ENCODE peak calls at places on chromosomes 3 and 15, in seven cellular contexts. One of them, this sample, is unnamed.

GRCh38 chr3:136142592-136142991 is 53.5 kb downstream of the MSL2 start:
- DNase-seq in left cardiac atrium: no peak
- DNase-seq in T-helper 2 cell: no peak
- DNase-seq in amniotic stem cell: peak
- DNase-seq in epithelial cell of prostate: peak
- DNase-seq in activated CD8-positive, alpha-beta memory T cell treated with anti-CD3 and anti-CD28 coated beads for 24 hours: no peak
- DNase-seq in GM12891: no peak
- DNase-seq in this sample: no peak

GRCh38 chr3:154023148-154023547 is 98.0 kb upstream of the ARHGEF26 start:
- DNase-seq in left cardiac atrium: no peak
- DNase-seq in T-helper 2 cell: no peak
- DNase-seq in amniotic stem cell: no peak
- DNase-seq in activated CD8-positive, alpha-beta memory T cell treated with anti-CD3 and anti-CD28 coated beads for 24 hours: no peak
- DNase-seq in epithelial cell of prostate: peak
- DNase-seq in GM12891: no peak
- DNase-seq in this sample: no peak

GRCh38 chr3:183085634-183086390 is 13.5 kb downstream of the MCCC1 start:
- DNase-seq in GM12891: no peak
- DNase-seq in amniotic stem cell: no peak
- DNase-seq in left cardiac atrium: no peak
- DNase-seq in epithelial cell of prostate: no peak
- DNase-seq in T-helper 2 cell: no peak
- DNase-seq in activated CD8-positive, alpha-beta memory T cell treated with anti-CD3 and anti-CD28 coated beads for 24 hours: no peak
- DNase-seq in this sample: no peak

GRCh38 chr3:43290961-43291360 is 4.6 kb downstream of the SNRK start:
- DNase-seq in amniotic stem cell: no peak
- DNase-seq in activated CD8-positive, alpha-beta memory T cell treated with anti-CD3 and anti-CD28 coated beads for 24 hours: no peak
- DNase-seq in epithelial cell of prostate: no peak
- DNase-seq in T-helper 2 cell: no peak
- DNase-seq in left cardiac atrium: no peak
- DNase-seq in GM12891: no peak
- DNase-seq in this sample: no peak

GRCh38 chr15:66167854-66168253 is 85.7 kb downstream of the MEGF11 start:
- DNase-seq in GM12891: no peak
- DNase-seq in activated CD8-positive, alpha-beta memory T cell treated with anti-CD3 and anti-CD28 coated beads for 24 hours: no peak
- DNase-seq in epithelial cell of prostate: no peak
- DNase-seq in T-helper 2 cell: no peak
- DNase-seq in left cardiac atrium: no peak
- DNase-seq in amniotic stem cell: no peak
- DNase-seq in this sample: no peak

GRCh38 chr3:41148446-41148845 is 50.9 kb upstream of the CTNNB1 start:
- DNase-seq in left cardiac atrium: no peak
- DNase-seq in T-helper 2 cell: no peak
- DNase-seq in activated CD8-positive, alpha-beta memory T cell treated with anti-CD3 and anti-CD28 coated beads for 24 hours: no peak
- DNase-seq in amniotic stem cell: no peak
- DNase-seq in epithelial cell of prostate: no peak
- DNase-seq in GM12891: no peak
- DNase-seq in this sample: no peak

GRCh38 chr3:67433109-67433508 is 221.3 kb downstream of the SUCLG2 start:
- DNase-seq in amniotic stem cell: no peak
- DNase-seq in T-helper 2 cell: no peak
- DNase-seq in left cardiac atrium: no peak
- DNase-seq in activated CD8-positive, alpha-beta memory T cell treated with anti-CD3 and anti-CD28 coated beads for 24 hours: no peak
- DNase-seq in GM12891: no peak
- DNase-seq in epithelial cell of prostate: no peak
- DNase-seq in this sample: no peak

GRCh38 chr15:95919460-95919859 is 411.0 kb upstream of the NR2F2 start:
- DNase-seq in left cardiac atrium: no peak
- DNase-seq in epithelial cell of prostate: no peak
- DNase-seq in T-helper 2 cell: no peak
- DNase-seq in GM12891: no peak
- DNase-seq in amniotic stem cell: no peak
- DNase-seq in activated CD8-positive, alpha-beta memory T cell treated with anti-CD3 and anti-CD28 coated beads for 24 hours: no peak
- DNase-seq in this sample: no peak

GRCh38 chr3:111572061-111572460 is 23.1 kb downstream of the ZBED2 start:
- DNase-seq in left cardiac atrium: no peak
- DNase-seq in activated CD8-positive, alpha-beta memory T cell treated with anti-CD3 and anti-CD28 coated beads for 24 hours: no peak
- DNase-seq in amniotic stem cell: no peak
- DNase-seq in GM12891: no peak
- DNase-seq in epithelial cell of prostate: no peak
- DNase-seq in T-helper 2 cell: no peak
- DNase-seq in this sample: no peak

GRCh38 chr3:143998266-143998665 is 26.6 kb downstream of the DIPK2A start:
- DNase-seq in epithelial cell of prostate: no peak
- DNase-seq in amniotic stem cell: no peak
- DNase-seq in GM12891: no peak
- DNase-seq in left cardiac atrium: no peak
- DNase-seq in T-helper 2 cell: no peak
- DNase-seq in activated CD8-positive, alpha-beta memory T cell treated with anti-CD3 and anti-CD28 coated beads for 24 hours: no peak
- DNase-seq in this sample: no peak

GRCh38 chr3:184656991-184657669 is 54.7 kb downstream of the MAGEF1 start:
- DNase-seq in GM12891: peak
- DNase-seq in left cardiac atrium: no peak
- DNase-seq in epithelial cell of prostate: peak
- DNase-seq in activated CD8-positive, alpha-beta memory T cell treated with anti-CD3 and anti-CD28 coated beads for 24 hours: no peak
- DNase-seq in T-helper 2 cell: no peak
- DNase-seq in amniotic stem cell: no peak
- DNase-seq in this sample: no peak

GRCh38 chr3:79154861-79155260 is 612.9 kb downstream of the ROBO1 start:
- DNase-seq in T-helper 2 cell: no peak
- DNase-seq in amniotic stem cell: no peak
- DNase-seq in epithelial cell of prostate: no peak
- DNase-seq in GM12891: no peak
- DNase-seq in activated CD8-positive, alpha-beta memory T cell treated with anti-CD3 and anti-CD28 coated beads for 24 hours: no peak
- DNase-seq in left cardiac atrium: no peak
- DNase-seq in this sample: no peak

GRCh38 chr15:68679161-68679560 is 100.4 kb downstream of the CORO2B start:
- DNase-seq in left cardiac atrium: no peak
- DNase-seq in amniotic stem cell: no peak
- DNase-seq in epithelial cell of prostate: no peak
- DNase-seq in T-helper 2 cell: no peak
- DNase-seq in activated CD8-positive, alpha-beta memory T cell treated with anti-CD3 and anti-CD28 coated beads for 24 hours: no peak
- DNase-seq in GM12891: no peak
- DNase-seq in this sample: no peak

GRCh38 chr15:84658080-84658787 is at the start of gene NMB:
- DNase-seq in activated CD8-positive, alpha-beta memory T cell treated with anti-CD3 and anti-CD28 coated beads for 24 hours: peak
- DNase-seq in epithelial cell of prostate: no peak
- DNase-seq in left cardiac atrium: peak
- DNase-seq in T-helper 2 cell: peak
- DNase-seq in amniotic stem cell: peak
- DNase-seq in GM12891: peak
- DNase-seq in this sample: peak

GRCh38 chr3:192929755-192930491 is 12.3 kb upstream of the MB21D2 start:
- DNase-seq in activated CD8-positive, alpha-beta memory T cell treated with anti-CD3 and anti-CD28 coated beads for 24 hours: no peak
- DNase-seq in amniotic stem cell: no peak
- DNase-seq in GM12891: no peak
- DNase-seq in left cardiac atrium: no peak
- DNase-seq in T-helper 2 cell: no peak
- DNase-seq in epithelial cell of prostate: no peak
- DNase-seq in this sample: no peak

GRCh38 chr3:61940241-61940640 is 378.9 kb downstream of the PTPRG start:
- DNase-seq in amniotic stem cell: no peak
- DNase-seq in T-helper 2 cell: no peak
- DNase-seq in GM12891: no peak
- DNase-seq in epithelial cell of prostate: no peak
- DNase-seq in left cardiac atrium: no peak
- DNase-seq in activated CD8-positive, alpha-beta memory T cell treated with anti-CD3 and anti-CD28 coated beads for 24 hours: no peak
- DNase-seq in this sample: no peak

GRCh38 chr3:37074178-37074577 is 80.9 kb downstream of the MLH1 start:
- DNase-seq in left cardiac atrium: no peak
- DNase-seq in GM12891: no peak
- DNase-seq in amniotic stem cell: peak
- DNase-seq in activated CD8-positive, alpha-beta memory T cell treated with anti-CD3 and anti-CD28 coated beads for 24 hours: no peak
- DNase-seq in epithelial cell of prostate: no peak
- DNase-seq in T-helper 2 cell: no peak
- DNase-seq in this sample: no peak

GRCh38 chr3:129254536-129255230 is 5.3 kb downstream of the COPG1 start:
- DNase-seq in amniotic stem cell: no peak
- DNase-seq in T-helper 2 cell: no peak
- DNase-seq in GM12891: no peak
- DNase-seq in left cardiac atrium: no peak
- DNase-seq in epithelial cell of prostate: no peak
- DNase-seq in activated CD8-positive, alpha-beta memory T cell treated with anti-CD3 and anti-CD28 coated beads for 24 hours: no peak
- DNase-seq in this sample: no peak

GRCh38 chr3:115784739-115785571 is 161.6 kb downstream of the GAP43 start:
- DNase-seq in GM12891: no peak
- DNase-seq in T-helper 2 cell: no peak
- DNase-seq in amniotic stem cell: peak
- DNase-seq in left cardiac atrium: no peak
- DNase-seq in epithelial cell of prostate: peak
- DNase-seq in activated CD8-positive, alpha-beta memory T cell treated with anti-CD3 and anti-CD28 coated beads for 24 hours: no peak
- DNase-seq in this sample: peak

GRCh38 chr3:14761121-14761672 is 57.6 kb upstream of the FGD5 start:
- DNase-seq in left cardiac atrium: no peak
- DNase-seq in activated CD8-positive, alpha-beta memory T cell treated with anti-CD3 and anti-CD28 coated beads for 24 hours: no peak
- DNase-seq in T-helper 2 cell: no peak
- DNase-seq in epithelial cell of prostate: no peak
- DNase-seq in amniotic stem cell: no peak
- DNase-seq in GM12891: no peak
- DNase-seq in this sample: no peak

GRCh38 chr3:136989781-136990524 is 32.2 kb downstream of the IL20RB start:
- DNase-seq in amniotic stem cell: no peak
- DNase-seq in activated CD8-positive, alpha-beta memory T cell treated with anti-CD3 and anti-CD28 coated beads for 24 hours: no peak
- DNase-seq in epithelial cell of prostate: no peak
- DNase-seq in left cardiac atrium: no peak
- DNase-seq in T-helper 2 cell: no peak
- DNase-seq in GM12891: no peak
- DNase-seq in this sample: no peak

GRCh38 chr3:42572278-42572677 is 9.5 kb downstream of the SEC22C start:
- DNase-seq in GM12891: no peak
- DNase-seq in epithelial cell of prostate: no peak
- DNase-seq in activated CD8-positive, alpha-beta memory T cell treated with anti-CD3 and anti-CD28 coated beads for 24 hours: no peak
- DNase-seq in T-helper 2 cell: no peak
- DNase-seq in left cardiac atrium: no peak
- DNase-seq in amniotic stem cell: no peak
- DNase-seq in this sample: peak

GRCh38 chr3:105137911-105138310 is 228.8 kb upstream of the ALCAM start:
- DNase-seq in GM12891: no peak
- DNase-seq in activated CD8-positive, alpha-beta memory T cell treated with anti-CD3 and anti-CD28 coated beads for 24 hours: no peak
- DNase-seq in left cardiac atrium: no peak
- DNase-seq in epithelial cell of prostate: no peak
- DNase-seq in T-helper 2 cell: no peak
- DNase-seq in amniotic stem cell: no peak
- DNase-seq in this sample: no peak

GRCh38 chr3:31043184-31043819 is 148.8 kb upstream of the GADL1 start:
- DNase-seq in amniotic stem cell: no peak
- DNase-seq in epithelial cell of prostate: peak
- DNase-seq in activated CD8-positive, alpha-beta memory T cell treated with anti-CD3 and anti-CD28 coated beads for 24 hours: no peak
- DNase-seq in T-helper 2 cell: no peak
- DNase-seq in GM12891: no peak
- DNase-seq in left cardiac atrium: no peak
- DNase-seq in this sample: no peak

GRCh38 chr3:197394464-197395321 is 96.3 kb upstream of the DLG1 start:
- DNase-seq in GM12891: no peak
- DNase-seq in amniotic stem cell: no peak
- DNase-seq in left cardiac atrium: peak
- DNase-seq in epithelial cell of prostate: peak
- DNase-seq in activated CD8-positive, alpha-beta memory T cell treated with anti-CD3 and anti-CD28 coated beads for 24 hours: no peak
- DNase-seq in T-helper 2 cell: no peak
- DNase-seq in this sample: no peak

This sample was measured in amygdala.